ENCODE peak calls at places on chromosomes 6 and 20, in six cellular contexts. One of them, this sample, is unnamed. For H3K36me3, the result is how much of the 10 kb centered on the place peaks cover.

GRCh38 chr6:136685540-136686108 is 106.7 kb downstream of the MAP3K5 start:
- DNase-seq in CD8-positive, alpha-beta T cell: no peak
- DNase-seq in H7: no peak
- DNase-seq in left ventricle myocardium inferior: no peak
- DNase-seq in cardiac muscle cell: no peak
- DNase-seq in ascending aorta: no peak
- DNase-seq in this sample: no peak

GRCh38 chr20:22414354-22414753 is 170.0 kb downstream of the FOXA2 start:
- DNase-seq in CD8-positive, alpha-beta T cell: no peak
- DNase-seq in H7: no peak
- DNase-seq in left ventricle myocardium inferior: no peak
- DNase-seq in cardiac muscle cell: peak
- DNase-seq in ascending aorta: no peak
- DNase-seq in this sample: no peak

GRCh38 chr6:132020138-132020551 is 69.0 kb upstream of the CCN2 start:
- DNase-seq in CD8-positive, alpha-beta T cell: no peak
- DNase-seq in H7: no peak
- DNase-seq in left ventricle myocardium inferior: peak
- DNase-seq in cardiac muscle cell: no peak
- DNase-seq in ascending aorta: peak
- DNase-seq in this sample: peak

GRCh38 chr20:4666001-4666470 is 55.7 kb upstream of the PRND start:
- DNase-seq in CD8-positive, alpha-beta T cell: peak
- DNase-seq in H7: no peak
- DNase-seq in left ventricle myocardium inferior: no peak
- DNase-seq in cardiac muscle cell: peak
- DNase-seq in ascending aorta: no peak
- DNase-seq in this sample: no peak

GRCh38 chr6:34095741-34096140 is 50.1 kb downstream of the GRM4 start:
- DNase-seq in CD8-positive, alpha-beta T cell: no peak
- DNase-seq in H7: no peak
- DNase-seq in left ventricle myocardium inferior: no peak
- DNase-seq in cardiac muscle cell: no peak
- DNase-seq in ascending aorta: no peak
- DNase-seq in this sample: no peak

GRCh38 chr6:105954148-105954547 is 132.0 kb upstream of the PRDM1 start:
- DNase-seq in CD8-positive, alpha-beta T cell: no peak
- DNase-seq in H7: no peak
- DNase-seq in left ventricle myocardium inferior: no peak
- DNase-seq in cardiac muscle cell: no peak
- DNase-seq in ascending aorta: no peak
- DNase-seq in this sample: no peak

GRCh38 chr6:22135395-22135794 is 161.4 kb downstream of the PRL start:
- DNase-seq in CD8-positive, alpha-beta T cell: no peak
- DNase-seq in H7: no peak
- DNase-seq in left ventricle myocardium inferior: no peak
- DNase-seq in cardiac muscle cell: no peak
- DNase-seq in ascending aorta: no peak
- DNase-seq in this sample: no peak

GRCh38 chr6:46032112-46032998 is 16.7 kb upstream of the CLIC5 start:
- DNase-seq in CD8-positive, alpha-beta T cell: no peak
- DNase-seq in H7: no peak
- DNase-seq in left ventricle myocardium inferior: no peak
- DNase-seq in cardiac muscle cell: no peak
- DNase-seq in ascending aorta: no peak
- DNase-seq in this sample: no peak

GRCh38 chr6:126661646-126662045 is 321.7 kb downstream of the CENPW start:
- DNase-seq in CD8-positive, alpha-beta T cell: no peak
- DNase-seq in H7: no peak
- DNase-seq in left ventricle myocardium inferior: no peak
- DNase-seq in cardiac muscle cell: peak
- DNase-seq in ascending aorta: no peak
- DNase-seq in this sample: no peak

GRCh38 chr6:37354526-37355384 is 972 bp downstream of the RNF8 start:
- DNase-seq in CD8-positive, alpha-beta T cell: peak
- DNase-seq in H7: peak
- DNase-seq in left ventricle myocardium inferior: peak
- DNase-seq in cardiac muscle cell: peak
- DNase-seq in ascending aorta: no peak
- DNase-seq in this sample: no peak

GRCh38 chr20:35240914-35241293 is 14.4 kb downstream of the MMP24 start:
- DNase-seq in CD8-positive, alpha-beta T cell: no peak
- DNase-seq in H7: no peak
- DNase-seq in left ventricle myocardium inferior: no peak
- DNase-seq in cardiac muscle cell: no peak
- DNase-seq in ascending aorta: no peak
- DNase-seq in this sample: no peak

GRCh38 chr20:59938696-59939051 is 1.4 kb downstream of the PPP1R3D start:
- DNase-seq in CD8-positive, alpha-beta T cell: no peak
- DNase-seq in H7: no peak
- DNase-seq in left ventricle myocardium inferior: no peak
- DNase-seq in cardiac muscle cell: no peak
- DNase-seq in ascending aorta: no peak
- DNase-seq in this sample: peak

GRCh38 chr6:27651371-27651732 is 178.4 kb upstream of the ZNF184 start:
- DNase-seq in CD8-positive, alpha-beta T cell: no peak
- DNase-seq in H7: peak
- DNase-seq in left ventricle myocardium inferior: no peak
- DNase-seq in cardiac muscle cell: no peak
- DNase-seq in ascending aorta: no peak
- DNase-seq in this sample: no peak

GRCh38 chr6:17962436-17963031 is 24.9 kb downstream of the KIF13A start:
- DNase-seq in CD8-positive, alpha-beta T cell: no peak
- DNase-seq in H7: no peak
- DNase-seq in left ventricle myocardium inferior: peak
- DNase-seq in cardiac muscle cell: peak
- DNase-seq in ascending aorta: no peak
- DNase-seq in this sample: peak

GRCh38 chr6:29653452-29654038 is 3.3 kb upstream of the MOG start:
- DNase-seq in CD8-positive, alpha-beta T cell: peak
- DNase-seq in H7: peak
- DNase-seq in left ventricle myocardium inferior: no peak
- DNase-seq in cardiac muscle cell: peak
- DNase-seq in ascending aorta: no peak
- DNase-seq in this sample: peak

GRCh38 chr6:4774715-4775590 is 1.3 kb upstream of the CDYL start:
- DNase-seq in CD8-positive, alpha-beta T cell: peak
- DNase-seq in H7: peak
- DNase-seq in left ventricle myocardium inferior: peak
- DNase-seq in cardiac muscle cell: peak
- DNase-seq in ascending aorta: no peak
- DNase-seq in this sample: peak

GRCh38 chr6:4948781-4949450 is 54.9 kb downstream of the RPP40 start:
- DNase-seq in CD8-positive, alpha-beta T cell: no peak
- DNase-seq in H7: no peak
- DNase-seq in left ventricle myocardium inferior: no peak
- DNase-seq in cardiac muscle cell: no peak
- DNase-seq in ascending aorta: no peak
- DNase-seq in this sample: no peak

GRCh38 chr6:80214436-80215022 is 108.1 kb downstream of the BCKDHB start:
- DNase-seq in CD8-positive, alpha-beta T cell: peak
- DNase-seq in H7: peak
- DNase-seq in left ventricle myocardium inferior: peak
- DNase-seq in cardiac muscle cell: peak
- DNase-seq in ascending aorta: no peak
- DNase-seq in this sample: no peak

GRCh38 chr6:110296151-110297028 is 61.8 kb downstream of the METTL24 start:
- DNase-seq in CD8-positive, alpha-beta T cell: no peak
- DNase-seq in H7: no peak
- DNase-seq in left ventricle myocardium inferior: no peak
- DNase-seq in cardiac muscle cell: no peak
- DNase-seq in ascending aorta: no peak
- DNase-seq in this sample: no peak

GRCh38 chr6:9896806-9897205 is 518.1 kb downstream of the TFAP2A start:
- DNase-seq in CD8-positive, alpha-beta T cell: no peak
- DNase-seq in H7: no peak
- DNase-seq in left ventricle myocardium inferior: no peak
- DNase-seq in cardiac muscle cell: no peak
- DNase-seq in ascending aorta: no peak
- DNase-seq in this sample: no peak

GRCh38 chr20:52665441-52665840 is 306.7 kb upstream of the TSHZ2 start:
- DNase-seq in CD8-positive, alpha-beta T cell: no peak
- DNase-seq in H7: no peak
- DNase-seq in left ventricle myocardium inferior: no peak
- DNase-seq in cardiac muscle cell: no peak
- DNase-seq in ascending aorta: no peak
- DNase-seq in this sample: no peak

GRCh38 chr20:34095825-34096224 is 16.2 kb downstream of the EIF2S2 start:
- DNase-seq in CD8-positive, alpha-beta T cell: no peak
- DNase-seq in H7: no peak
- DNase-seq in left ventricle myocardium inferior: no peak
- DNase-seq in cardiac muscle cell: no peak
- DNase-seq in ascending aorta: no peak
- DNase-seq in this sample: no peak

GRCh38 chr20:34098570-34098969 is 13.5 kb downstream of the EIF2S2 start:
- DNase-seq in CD8-positive, alpha-beta T cell: no peak
- DNase-seq in H7: no peak
- DNase-seq in left ventricle myocardium inferior: no peak
- DNase-seq in cardiac muscle cell: no peak
- DNase-seq in ascending aorta: no peak
- DNase-seq in this sample: no peak

GRCh38 chr20:34099675-34100074 is 12.4 kb downstream of the EIF2S2 start:
- DNase-seq in CD8-positive, alpha-beta T cell: no peak
- DNase-seq in H7: no peak
- DNase-seq in left ventricle myocardium inferior: no peak
- DNase-seq in cardiac muscle cell: no peak
- DNase-seq in ascending aorta: no peak
- DNase-seq in this sample: no peak

GRCh38 chr20:34093895-34094294 is 18.1 kb downstream of the EIF2S2 start:
- DNase-seq in CD8-positive, alpha-beta T cell: no peak
- DNase-seq in H7: no peak
- DNase-seq in left ventricle myocardium inferior: no peak
- DNase-seq in cardiac muscle cell: no peak
- DNase-seq in ascending aorta: no peak
- DNase-seq in this sample: no peak

DNA sequence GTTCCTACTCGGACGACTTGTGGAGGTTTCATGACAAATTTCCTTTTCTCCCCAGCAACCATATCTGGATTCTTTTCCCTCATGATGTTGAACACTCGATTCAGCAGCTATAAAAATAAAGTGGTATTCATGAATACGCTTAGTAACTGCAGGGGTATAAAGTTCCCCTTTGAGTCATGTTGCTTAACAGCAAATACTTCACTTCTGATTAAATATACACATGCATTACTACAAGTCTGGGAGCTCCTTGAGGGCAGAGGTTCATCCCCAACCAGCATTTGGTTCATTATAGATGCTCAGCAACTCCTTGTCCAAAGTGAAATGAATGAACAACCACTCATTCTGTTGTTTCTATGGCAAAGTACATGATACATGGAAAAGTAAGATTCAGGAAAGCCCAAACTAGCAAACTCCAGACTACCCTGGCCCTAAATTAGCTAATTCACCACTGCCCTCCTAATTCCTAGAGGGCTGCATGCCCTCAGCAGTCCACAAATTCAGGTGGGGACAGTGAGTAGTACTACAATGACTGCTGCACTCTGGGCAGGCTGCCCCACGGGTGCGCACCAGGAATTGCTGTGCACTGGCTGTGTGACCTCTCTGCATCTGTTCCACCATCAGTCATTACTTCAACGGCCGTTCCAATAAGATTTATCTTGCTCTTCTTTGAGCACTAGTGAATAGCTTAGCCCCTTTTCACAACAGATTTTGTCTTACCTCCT is 15.2 kb downstream of the EIF2S2 start:
- DNase-seq in CD8-positive, alpha-beta T cell: no peak
- DNase-seq in H7: no peak
- DNase-seq in left ventricle myocardium inferior: no peak
- DNase-seq in cardiac muscle cell: no peak
- DNase-seq in ascending aorta: no peak
- DNase-seq in this sample: no peak
- H3K36me3 ChIP-seq in CD8-positive, alpha-beta T cell: half or more
- H3K36me3 ChIP-seq in H7: half or more
- H3K36me3 ChIP-seq in left ventricle myocardium inferior: half or more
- H3K36me3 ChIP-seq in cardiac muscle cell: half or more
- H3K36me3 ChIP-seq in ascending aorta: half or more
- H3K36me3 ChIP-seq in this sample: half or more

GRCh38 chr6:158818008-158818579 is 1.1 kb downstream of the EZR start:
- DNase-seq in CD8-positive, alpha-beta T cell: peak
- DNase-seq in H7: peak
- DNase-seq in left ventricle myocardium inferior: peak
- DNase-seq in cardiac muscle cell: peak
- DNase-seq in ascending aorta: no peak
- DNase-seq in this sample: peak
- H3K4me3 ChIP-seq in CD8-positive, alpha-beta T cell: peak
- H3K4me3 ChIP-seq in H7: peak
- H3K4me3 ChIP-seq in left ventricle myocardium inferior: peak
- H3K4me3 ChIP-seq in cardiac muscle cell: peak
- H3K4me3 ChIP-seq in ascending aorta: peak
- H3K4me3 ChIP-seq in this sample: peak

GRCh38 chr6:73516712-73517489 is 3.9 kb downstream of the EEF1A1 start:
- DNase-seq in CD8-positive, alpha-beta T cell: no peak
- DNase-seq in H7: no peak
- DNase-seq in left ventricle myocardium inferior: no peak
- DNase-seq in cardiac muscle cell: peak
- DNase-seq in ascending aorta: no peak
- DNase-seq in this sample: no peak

GRCh38 chr6:73514746-73515110 is 6.1 kb downstream of the EEF1A1 start:
- DNase-seq in CD8-positive, alpha-beta T cell: no peak
- DNase-seq in H7: no peak
- DNase-seq in left ventricle myocardium inferior: no peak
- DNase-seq in cardiac muscle cell: peak
- DNase-seq in ascending aorta: no peak
- DNase-seq in this sample: no peak

GRCh38 chr6:73515204-73516101 is 5.4 kb downstream of the EEF1A1 start:
- DNase-seq in CD8-positive, alpha-beta T cell: peak
- DNase-seq in H7: peak
- DNase-seq in left ventricle myocardium inferior: no peak
- DNase-seq in cardiac muscle cell: peak
- DNase-seq in ascending aorta: no peak
- DNase-seq in this sample: peak

GRCh38 chr6:73511796-73512195 is 9.0 kb downstream of the EEF1A1 start:
- DNase-seq in CD8-positive, alpha-beta T cell: no peak
- DNase-seq in H7: no peak
- DNase-seq in left ventricle myocardium inferior: no peak
- DNase-seq in cardiac muscle cell: no peak
- DNase-seq in ascending aorta: no peak
- DNase-seq in this sample: no peak

GRCh38 chr6:73513496-73513854 is 7.4 kb downstream of the EEF1A1 start:
- DNase-seq in CD8-positive, alpha-beta T cell: no peak
- DNase-seq in H7: no peak
- DNase-seq in left ventricle myocardium inferior: no peak
- DNase-seq in cardiac muscle cell: peak
- DNase-seq in ascending aorta: no peak
- DNase-seq in this sample: no peak
- H3K36me3 ChIP-seq in CD8-positive, alpha-beta T cell: under half
- H3K36me3 ChIP-seq in H7: under half
- H3K36me3 ChIP-seq in left ventricle myocardium inferior: under half
- H3K36me3 ChIP-seq in cardiac muscle cell: under half
- H3K36me3 ChIP-seq in ascending aorta: under half
- H3K36me3 ChIP-seq in this sample: under half

DNA sequence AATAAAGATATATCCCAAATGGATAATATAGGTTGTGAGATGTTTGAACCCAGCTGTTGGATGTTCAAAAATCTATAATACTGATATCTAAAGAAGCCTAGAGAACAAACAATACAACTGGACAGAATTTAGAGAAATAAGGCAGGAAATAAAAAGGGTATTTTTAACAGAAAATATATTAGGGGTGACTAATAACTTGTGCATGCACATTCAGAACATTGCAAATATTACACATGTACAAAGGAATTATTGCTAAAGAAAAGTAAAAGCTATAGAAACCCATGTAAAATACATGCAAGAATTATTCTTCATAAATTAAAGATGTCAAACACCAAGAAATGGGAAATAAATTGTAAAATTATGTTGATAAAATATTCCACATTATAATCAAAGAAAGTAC is 32.7 kb upstream of the HCRTR2 start:
- DNase-seq in CD8-positive, alpha-beta T cell: no peak
- DNase-seq in H7: no peak
- DNase-seq in left ventricle myocardium inferior: no peak
- DNase-seq in cardiac muscle cell: no peak
- DNase-seq in ascending aorta: no peak
- DNase-seq in this sample: no peak
- H3K4me3 ChIP-seq in CD8-positive, alpha-beta T cell: no peak
- H3K4me3 ChIP-seq in H7: no peak
- H3K4me3 ChIP-seq in left ventricle myocardium inferior: no peak
- H3K4me3 ChIP-seq in cardiac muscle cell: no peak
- H3K4me3 ChIP-seq in ascending aorta: no peak
- H3K4me3 ChIP-seq in this sample: no peak

This sample was measured in gastrocnemius medialis.